ENCODE peak calls at places on chromosomes 7 and 10, in nine cellular contexts. W is testis, K is ovary, S is IMR-90, Q is uterus, I is adrenal gland, R is HepG2, P is spleen, O is breast epithelium. B is an unnamed sample.

GRCh38 chr7:118104812-118105441 is 79.0 kb upstream of the LSM8 start:
- DNase-seq in S (peak; percentile 40), R (no peak), Q (no peak), K (no peak), W (no peak), I (no peak), P (no peak), O (no peak), B (no peak)

GRCh38 chr10:71473671-71474599 is 77.2 kb downstream of the CDH23 start:
- DNase-seq in W (peak; percentile 78), I (no peak), S (no peak), P (peak; percentile 60), R (no peak), K (no peak), Q (peak; percentile 13), O (no peak), B (no peak)

GRCh38 chr10:98301664-98302319 is 33.8 kb upstream of the LOXL4 start:
- DNase-seq in O (no peak), P (no peak), S (no peak), R (peak; percentile 43), K (no peak), Q (no peak), W (no peak), I (no peak), B (no peak)

GRCh38 chr7:104956753-104957450 is 57.1 kb upstream of the KMT2E start:
- DNase-seq in R (no peak), Q (no peak), I (no peak), P (no peak), K (no peak), S (peak; percentile 98), W (no peak), O (no peak), B (no peak)

GRCh38 chr10:551489-552252 is 137.8 kb downstream of the DIP2C start:
- DNase-seq in S (no peak), O (no peak), Q (no peak), P (no peak), W (no peak), I (no peak), R (no peak), K (no peak), B (no peak)

GRCh38 chr7:128827971-128828711 is 2.1 kb upstream of the FLNC start:
- DNase-seq in W (no peak), R (peak; percentile 20), P (no peak), S (peak; percentile 88), K (no peak), O (no peak), I (no peak), Q (no peak), B (no peak)

GRCh38 chr10:97427571-97428179 is 1.7 kb downstream of the PGAM1 start:
- DNase-seq in Q (no peak), P (no peak), O (peak; percentile 49), S (peak; percentile 36), K (no peak), R (peak; percentile 74), W (peak; percentile 43), I (peak; percentile 53), B (peak; percentile 80)

GRCh38 chr10:47104101-47104707 is 193.0 kb downstream of the PTPN20 start:
- DNase-seq in Q (no peak), K (no peak), O (no peak), W (no peak), R (no peak), I (no peak), P (no peak), S (peak; percentile 89), B (no peak)

DNA sequence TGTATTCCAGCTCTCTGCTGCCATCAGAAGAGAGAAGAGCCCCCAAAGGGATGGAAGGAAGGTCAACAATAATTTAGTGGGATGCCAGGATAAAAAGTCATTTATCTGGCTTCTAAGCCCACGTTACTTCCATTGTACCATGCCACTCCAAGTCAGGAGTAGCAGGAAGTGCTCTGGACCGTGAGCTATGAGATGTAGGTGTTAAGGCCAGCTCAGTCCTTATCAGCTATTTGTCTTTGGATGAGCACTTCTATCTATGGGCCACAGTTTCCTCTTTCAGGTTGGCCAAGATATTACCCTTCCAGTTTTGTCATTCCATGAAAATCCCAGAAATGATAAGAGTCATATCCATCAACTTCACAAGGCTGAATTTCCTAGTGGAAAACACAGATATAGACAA is 119.4 kb upstream of the CACUL1 start:
- DNase-seq in W (no peak), K (no peak), P (no peak), Q (no peak), R (no peak), S (no peak), O (no peak), I (no peak), B (no peak)
- H3K27ac ChIP-seq in W (no peak overlapping the region), K (no peak overlapping the region), P (no peak overlapping the region), Q (no peak overlapping the region), R (no peak overlapping the region), S (no peak overlapping the region), O (no peak overlapping the region), I (no peak overlapping the region), B (no peak overlapping the region)

GRCh38 chr10:88896336-88897018 is 16.4 kb downstream of the STAMBPL1 start:
- DNase-seq in I (no peak), K (no peak), R (peak; percentile 75), P (no peak), O (no peak), S (no peak), Q (no peak), W (no peak), B (peak; percentile 63)

GRCh38 chr10:88890681-88891371 is 10.8 kb downstream of the STAMBPL1 start:
- DNase-seq in P (no peak), S (peak; percentile 56), O (no peak), W (no peak), K (no peak), R (no peak), I (no peak), Q (no peak), B (no peak)

GRCh38 chr10:88895252-88895651 is 15.2 kb downstream of the STAMBPL1 start:
- DNase-seq in W (no peak), R (peak; percentile 35), S (no peak), K (no peak), P (no peak), O (no peak), Q (no peak), I (no peak), B (no peak)

GRCh38 chr10:88892223-88892967 is 12.3 kb downstream of the STAMBPL1 start:
- DNase-seq in Q (no peak), W (no peak), K (no peak), R (no peak), S (peak; percentile 68), P (no peak), O (no peak), I (no peak), B (no peak)

GRCh38 chr10:88893611-88894010 is 13.6 kb downstream of the STAMBPL1 start:
- DNase-seq in I (peak; percentile 35), W (no peak), O (no peak), R (no peak), Q (no peak), K (no peak), P (no peak), S (peak; percentile 40), B (no peak)
- TF ChIP-seq POLR2A in I (peak; percentile 53), W (no peak), O (no peak), R (no peak), Q (no peak), K (no peak), P (no peak), S (no peak), B (no peak)

GRCh38 chr10:78332699-78333098 is 299.0 kb downstream of the RPS24 start:
- DNase-seq in S (no peak), Q (peak; percentile 9), O (no peak), I (no peak), W (no peak), R (no peak), P (no peak), K (peak; percentile 18), B (no peak)

GRCh38 chr10:78332013-78332412 is 298.4 kb downstream of the RPS24 start:
- DNase-seq in I (no peak), Q (peak; percentile 45), R (no peak), P (no peak), K (peak; percentile 64), S (no peak), W (no peak), O (no peak), B (peak; percentile 21)

GRCh38 chr10:78331391-78331922 is 297.8 kb downstream of the RPS24 start:
- DNase-seq in P (no peak), O (no peak), R (no peak), I (no peak), K (peak; percentile 60), S (peak; percentile 76), Q (peak; percentile 69), W (no peak), B (no peak)

GRCh38 chr10:78328592-78329404 is 295.1 kb downstream of the RPS24 start:
- DNase-seq in I (no peak), R (no peak), S (no peak), P (no peak), K (no peak), W (no peak), O (no peak), Q (no peak), B (no peak)

DNA sequence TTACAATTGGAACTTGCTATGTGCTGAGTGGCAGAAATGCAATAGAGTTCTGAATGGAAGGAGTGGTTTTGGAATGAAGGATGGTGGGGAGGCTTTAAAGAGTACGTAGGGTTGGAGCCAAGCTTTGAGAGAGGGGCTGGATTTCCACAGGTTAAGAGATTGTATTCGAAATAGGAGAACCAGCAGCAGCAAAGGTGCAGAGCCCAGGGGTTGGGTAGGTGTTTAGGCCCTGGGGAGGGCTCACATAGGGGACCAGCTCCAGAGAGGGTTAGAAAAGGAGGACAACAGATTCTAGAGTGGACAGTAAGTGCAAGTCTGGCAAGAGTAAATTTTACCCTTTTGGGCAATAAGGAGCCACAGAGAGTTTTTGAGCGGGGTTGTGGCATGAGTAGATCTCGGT is 297.2 kb downstream of the RPS24 start:
- DNase-seq in S (no peak), I (no peak), R (no peak), W (no peak), P (no peak), O (no peak), K (no peak), Q (peak; percentile 13), B (no peak)
- H3K27ac ChIP-seq in S (no peak overlapping the region), I (no peak overlapping the region), R (no peak overlapping the region), W (no peak overlapping the region), P (no peak overlapping the region), O (no peak overlapping the region), K (no peak overlapping the region), Q (peak overlapping the region; percentile 70), B (peak overlapping the region; percentile 71)

GRCh38 chr10:70378122-70378521 is 4.3 kb downstream of the LRRC20 start:
- DNase-seq in K (no peak), S (peak; percentile 95), I (no peak), P (no peak), R (no peak), O (no peak), W (no peak), Q (no peak), B (no peak)

GRCh38 chr10:70376436-70377378 is 5.7 kb downstream of the LRRC20 start:
- DNase-seq in R (no peak), P (no peak), Q (no peak), O (no peak), W (no peak), I (no peak), S (no peak), K (no peak), B (no peak)

GRCh38 chr10:70380350-70381135 is 1.9 kb downstream of the LRRC20 start:
- DNase-seq in K (no peak), O (no peak), S (no peak), I (no peak), P (no peak), R (no peak), W (no peak), Q (no peak), B (no peak)

GRCh38 chr10:70379581-70380176 is 2.7 kb downstream of the LRRC20 start:
- DNase-seq in K (no peak), S (no peak), O (no peak), I (no peak), Q (no peak), W (peak; percentile 31), P (no peak), R (no peak), B (no peak)

DNA sequence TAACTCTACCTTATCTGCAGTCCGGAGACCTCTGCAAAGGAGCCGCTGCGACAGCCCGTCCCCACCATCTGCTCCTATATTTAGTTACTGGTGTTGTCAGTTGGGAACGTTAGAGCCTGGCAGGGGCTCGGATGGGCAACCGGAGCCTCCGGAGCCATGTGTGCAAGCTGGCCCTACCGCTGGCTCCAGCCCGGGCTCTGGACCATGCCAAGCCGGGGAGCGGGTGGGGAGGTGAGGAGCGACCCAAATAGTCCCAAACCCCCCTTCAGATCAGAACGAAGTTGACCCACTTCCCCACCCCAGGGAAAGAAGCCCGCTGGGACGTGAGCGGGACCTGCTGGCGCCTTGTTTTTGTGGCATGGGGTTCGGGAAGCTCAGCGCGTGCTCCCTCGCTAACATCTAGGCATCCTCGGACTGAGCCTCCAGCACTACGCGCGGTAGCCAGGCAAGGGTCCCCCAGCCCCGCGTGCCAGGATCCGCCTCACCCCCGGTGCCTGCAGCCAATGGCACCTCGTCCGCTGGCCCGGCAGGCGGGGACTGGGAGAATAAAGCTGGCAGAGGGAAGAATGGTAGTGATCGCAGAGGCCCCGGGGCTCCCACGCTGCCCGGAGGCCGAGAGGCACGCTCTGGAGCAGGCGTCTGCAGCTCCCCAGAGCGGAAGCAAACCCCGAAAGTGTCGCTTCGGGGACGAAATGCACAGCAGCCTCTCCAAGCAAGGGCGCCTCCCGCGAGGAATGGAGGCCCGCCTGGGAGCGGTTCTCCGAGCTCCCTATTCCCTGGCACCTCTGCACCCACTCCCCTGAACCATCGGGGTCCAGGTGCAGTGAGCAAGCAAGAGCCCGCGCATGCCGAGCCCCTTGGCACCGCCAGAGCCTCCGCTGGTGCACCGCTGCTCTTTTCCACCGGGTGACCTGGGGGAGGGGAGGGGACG is 669 bp downstream of the LRRC20 start:
- DNase-seq in I (peak; percentile 42), S (peak; percentile 13), R (no peak), P (peak; percentile 83), K (peak; percentile 56), W (no peak), Q (peak; percentile 44), O (no peak), B (peak; percentile 35)
- TF ChIP-seq POLR2A in I (no peak), S (no peak), R (no peak), P (no peak), K (no peak), W (no peak), Q (no peak), O (no peak), B (no peak)

B was measured in transverse colon.